ENCODE peak calls at places on chromosome 14, in four cellular contexts. I is adrenal gland, B is fibroblast of the aortic adventitia, R is RWPE2. M is an unnamed sample.

GRCh38 chr14:69685716-69686115 is 74.3 kb downstream of the SUSD6 start:
- DNase-seq in I (peak), B (peak), R (no peak), M (peak)

GRCh38 chr14:100150932-100151587 is 8.4 kb downstream of the DEGS2 start:
- DNase-seq in I (no peak), R (no peak), B (no peak), M (no peak)

GRCh38 chr14:36510078-36510799 is 9.8 kb downstream of the NKX2-1 start:
- DNase-seq in B (no peak), R (no peak), I (no peak), M (no peak)

GRCh38 chr14:61575751-61576150 is 119.6 kb upstream of the HIF1A start:
- DNase-seq in I (no peak), B (no peak), R (no peak), M (peak)

GRCh38 chr14:60648169-60648933 is 926 bp downstream of the SIX1 start:
- DNase-seq in B (peak), I (no peak), R (peak), M (no peak)

GRCh38 chr14:103731916-103732867 is 16.6 kb downstream of the ZFYVE21 start:
- DNase-seq in I (peak), R (no peak), B (no peak), M (no peak)

GRCh38 chr14:103179078-103179477 is 55.8 kb downstream of the TNFAIP2 start:
- DNase-seq in B (no peak), I (no peak), R (no peak), M (no peak)

GRCh38 chr14:95440951-95441350 is 75.5 kb downstream of the SYNE3 start:
- DNase-seq in I (no peak), B (no peak), R (no peak), M (no peak)

GRCh38 chr14:64718762-64719161 is 14.5 kb downstream of the PLEKHG3 start:
- DNase-seq in B (no peak), R (peak), I (no peak), M (no peak)

GRCh38 chr14:71013551-71014192 is 106.4 kb downstream of the PCNX1 start:
- DNase-seq in I (no peak), B (no peak), R (no peak), M (no peak)

GRCh38 chr14:61527325-61528100 is 167.8 kb upstream of the HIF1A start:
- DNase-seq in B (peak), R (no peak), I (peak), M (peak)

GRCh38 chr14:89400529-89400928 is 16.5 kb downstream of the FOXN3 start:
- DNase-seq in R (peak), I (no peak), B (no peak), M (no peak)

GRCh38 chr14:99257673-99258221 is 14.2 kb downstream of the BCL11B start:
- DNase-seq in I (no peak), R (no peak), B (no peak), M (no peak)

GRCh38 chr14:31465113-31465512 is 7.8 kb upstream of the DTD2 start:
- DNase-seq in B (peak), R (no peak), I (no peak), M (peak)

GRCh38 chr14:101216725-101217463 is 313.4 kb upstream of the RTL1 start:
- DNase-seq in B (no peak), I (peak), R (no peak), M (no peak)

GRCh38 chr14:57492859-57493258 is 798 bp downstream of the CCDC198 start:
- DNase-seq in B (peak), I (peak), R (no peak), M (peak)

GRCh38 chr14:61106627-61107147 is 125.6 kb downstream of the SLC38A6 start:
- DNase-seq in B (no peak), I (no peak), R (no peak), M (no peak)

GRCh38 chr14:103727313-103728000 is 11.8 kb downstream of the ZFYVE21 start:
- DNase-seq in R (no peak), I (no peak), B (no peak), M (no peak)

DNA sequence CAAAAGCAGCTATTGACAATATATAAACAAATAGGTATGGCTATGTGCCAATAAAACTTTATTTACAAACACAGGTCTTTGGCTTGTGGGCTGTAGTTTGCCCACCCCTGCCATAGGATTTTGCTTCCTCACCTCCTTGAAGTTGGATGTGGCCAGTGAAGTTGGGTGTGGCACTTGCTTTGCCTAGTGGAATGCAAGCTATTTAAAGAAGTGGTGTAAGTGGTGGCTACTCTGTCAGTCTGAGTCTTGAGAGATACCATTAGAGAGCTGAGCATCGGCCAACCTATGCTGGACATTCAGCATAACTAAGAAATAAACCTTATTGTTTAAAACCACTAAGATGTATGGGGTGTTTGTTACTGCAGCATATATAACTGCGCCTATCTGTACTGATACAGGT is 321.3 kb downstream of the RGS6 start:
- DNase-seq in R (no peak), B (no peak), I (no peak), M (no peak)
- H3K4me3 ChIP-seq in R (no peak), B (no peak), I (no peak), M (no peak)

GRCh38 chr14:75879031-75879430 is 102.8 kb downstream of the TGFB3 start:
- DNase-seq in R (no peak), I (no peak), B (peak), M (peak)

GRCh38 chr14:75881986-75882385 is 99.8 kb downstream of the TGFB3 start:
- DNase-seq in R (no peak), I (no peak), B (no peak), M (no peak)

GRCh38 chr14:75877884-75878283 is 103.9 kb downstream of the TGFB3 start:
- DNase-seq in R (no peak), B (no peak), I (no peak), M (peak)

GRCh38 chr14:75877292-75877691 is 104.5 kb downstream of the TGFB3 start:
- DNase-seq in B (peak), R (no peak), I (no peak), M (peak)

DNA sequence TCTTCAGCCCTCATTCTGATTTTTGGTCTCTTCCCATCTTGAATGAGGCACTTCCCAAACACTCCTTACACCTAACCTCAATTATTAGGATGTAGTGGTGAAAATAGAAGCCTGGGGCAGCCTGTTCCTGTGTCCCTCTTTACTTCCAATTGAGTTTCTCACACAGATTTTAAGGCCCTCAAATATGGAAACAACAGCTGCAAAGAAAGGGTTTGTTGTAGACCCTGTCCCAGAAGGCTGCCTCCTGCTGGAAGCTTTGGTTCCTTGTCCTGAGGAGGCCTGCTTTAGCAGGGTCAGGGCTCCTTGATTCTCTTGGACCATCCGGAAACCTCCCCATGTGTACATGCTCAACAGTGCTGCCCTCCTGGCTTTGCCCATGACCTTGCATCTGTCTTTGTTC is 101.3 kb downstream of the TGFB3 start:
- DNase-seq in I (no peak), B (no peak), R (no peak), M (no peak)
- TF ChIP-seq CTCF in I (no peak), B (no peak), R (no peak), M (no peak)

DNA sequence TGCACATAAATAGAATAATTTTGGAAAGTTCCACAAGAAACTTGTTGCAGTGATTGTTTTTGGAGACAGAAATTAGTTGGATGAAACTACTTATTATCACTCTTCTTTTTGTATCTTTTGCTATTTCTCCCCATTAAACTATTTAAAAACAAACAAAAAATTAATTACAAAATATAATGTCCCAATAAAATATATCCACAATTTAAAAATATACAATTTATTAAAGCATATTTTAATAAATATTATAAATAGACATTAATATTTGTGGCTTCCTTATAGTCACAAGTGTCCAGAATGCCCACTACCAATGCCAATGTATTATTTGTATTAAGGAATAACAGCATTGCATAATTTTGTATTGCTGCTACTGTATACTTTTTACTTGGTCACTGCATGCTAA is 52.5 kb upstream of the GCH1 start:
- DNase-seq in I (no peak), B (no peak), R (no peak), M (no peak)
- H3K4me3 ChIP-seq in I (no peak), B (no peak), R (no peak), M (no peak)

DNA sequence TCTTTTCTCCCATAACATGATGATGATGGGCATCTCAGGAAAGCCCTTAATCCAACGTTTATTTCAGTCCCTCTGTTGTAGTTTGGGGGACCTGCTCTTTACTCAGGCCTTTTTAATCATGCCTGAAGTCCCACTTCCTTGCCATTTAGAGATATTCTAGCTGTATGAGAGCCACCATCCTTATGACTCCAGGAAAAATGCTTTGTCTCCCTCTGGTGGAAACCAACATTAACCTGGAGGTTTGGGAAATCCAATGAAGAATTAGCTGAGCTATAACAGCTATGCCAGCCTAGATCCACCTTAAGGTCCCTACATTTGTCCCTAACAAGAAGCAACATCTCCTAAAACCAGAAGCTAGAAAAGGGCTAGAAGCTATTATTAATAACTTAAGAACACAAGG is 1399.1 kb downstream of the LRFN5 start:
- DNase-seq in I (no peak), R (no peak), B (peak), M (peak)
- TF ChIP-seq CTCF in I (no peak), R (no peak), B (peak), M (no peak)

DNA sequence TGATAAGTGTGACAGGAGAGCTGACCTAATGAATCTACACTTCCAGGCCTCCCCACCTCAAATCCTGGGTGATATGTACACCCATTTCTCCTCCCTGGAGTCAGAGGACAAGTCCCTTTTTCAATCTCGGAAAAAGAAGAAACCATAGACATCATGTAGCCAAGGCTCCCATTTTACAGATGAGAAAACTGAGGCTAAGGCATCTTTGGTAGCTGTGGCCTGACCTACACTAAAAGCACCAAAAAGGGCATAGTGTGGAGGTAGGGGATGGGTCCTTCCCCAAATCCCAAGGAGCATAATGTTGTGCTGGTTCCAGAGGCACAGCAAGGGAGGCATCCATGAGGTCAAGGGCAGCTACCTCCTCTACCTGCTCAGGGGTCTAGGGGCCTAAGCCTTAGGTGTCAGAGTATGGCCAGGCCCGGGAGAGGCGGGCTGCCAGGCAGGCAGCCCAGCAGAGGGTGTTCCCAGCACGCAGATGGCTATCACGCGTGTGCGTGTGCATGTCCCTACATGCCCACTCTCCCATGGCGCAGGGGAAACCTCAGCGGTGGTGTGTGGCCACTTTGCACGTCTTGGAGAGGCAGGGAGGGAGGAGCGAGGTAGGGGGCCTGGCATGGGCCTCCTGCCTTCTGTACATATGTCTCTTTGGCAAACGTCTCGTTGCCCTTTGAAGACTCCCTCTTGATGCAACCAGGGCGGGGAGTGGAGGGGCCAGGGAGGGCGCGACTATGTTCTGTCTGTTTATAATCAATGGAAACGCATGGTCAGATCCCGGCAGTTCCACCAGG is 2.5 kb downstream of the PGF start:
- DNase-seq in B (no peak), R (peak), I (no peak), M (no peak)
- H3K4me3 ChIP-seq in B (no peak), R (peak), I (no peak), M (no peak)